ENCODE peak calls at places on chromosomes 16 and 17, in six cellular contexts. W, K, Y, A, Z and R are unnamed samples.

GRCh38 chr17:62140836-62141235 is 75.8 kb upstream of the MED13 start:
- DNase-seq in A (no peak), K (no peak), Z (no peak), W (no peak), Y (no peak), R (peak; percentile 24)

GRCh38 chr16:20675488-20676267 is 21.8 kb downstream of the ACSM1 start:
- DNase-seq in Z (peak; percentile 58), W (peak; percentile 69), K (peak; percentile 40), A (peak; percentile 26), Y (peak; percentile 96), R (peak; percentile 7)

GRCh38 chr17:29584452-29585079 is 4.9 kb downstream of the GIT1 start:
- DNase-seq in Y (peak; percentile 26), Z (no peak), A (no peak), W (no peak), K (no peak), R (no peak)

GRCh38 chr17:16936536-16937310 is 35.2 kb downstream of the TNFRSF13B start:
- DNase-seq in W (no peak), A (no peak), K (no peak), Y (no peak), Z (no peak), R (no peak)

GRCh38 chr17:4605826-4606225 is 21.5 kb downstream of the SMTNL2 start:
- DNase-seq in A (no peak), Y (no peak), W (peak; percentile 12), K (no peak), Z (peak; percentile 3), R (no peak)

GRCh38 chr17:18139949-18140348 is 31.4 kb downstream of the MYO15A start:
- DNase-seq in Y (peak; percentile 57), A (no peak), K (no peak), W (peak; percentile 50), Z (no peak), R (no peak)

GRCh38 chr16:87278191-87279093 is 38.8 kb downstream of the C16orf95 start:
- DNase-seq in W (peak; percentile 92), A (no peak), Z (peak; percentile 29), K (peak; percentile 76), Y (peak; percentile 91), R (peak; percentile 79)

GRCh38 chr16:50683689-50684374 is 2.7 kb upstream of the SNX20 start:
- DNase-seq in W (no peak), K (no peak), Z (no peak), A (no peak), Y (no peak), R (no peak)

GRCh38 chr17:10754109-10754508 is 24.3 kb upstream of the TMEM220 start:
- DNase-seq in K (no peak), Z (peak; percentile 13), Y (peak; percentile 91), A (no peak), W (peak; percentile 73), R (peak; percentile 31)

GRCh38 chr17:78780852-78781338 is 1.2 kb downstream of the CYTH1 start:
- DNase-seq in Z (no peak), A (no peak), K (no peak), W (no peak), Y (no peak), R (no peak)

GRCh38 chr17:57106836-57107497 is 21.9 kb downstream of the AKAP1 start:
- DNase-seq in Y (no peak), Z (no peak), W (no peak), A (no peak), K (no peak), R (no peak)

GRCh38 chr17:76124582-76125390 is 16.3 kb downstream of the FOXJ1 start:
- DNase-seq in Y (peak; percentile 80), K (no peak), W (peak; percentile 68), Z (no peak), A (no peak), R (no peak)

GRCh38 chr17:1398900-1399299 is 1.1 kb downstream of the YWHAE start:
- DNase-seq in K (no peak), Y (no peak), Z (peak; percentile 34), W (no peak), A (peak; percentile 30), R (peak; percentile 30)